ENCODE peak calls at places on chromosomes 12 and 14, in five cellular contexts. P is GM12878, O is K562, Q is H1, I is GM12892. Z is an unnamed sample.
A peak's percentile ranks its signal among the peaks of the same experiment; 100 is the strongest.

GRCh38 chr12:11653215-11653753 is 3.8 kb downstream of the ETV6 start:
- DNase-seq in I (no peak), P (peak; percentile 69), Q (no peak), O (peak; percentile 12), Z (no peak)

GRCh38 chr14:28629328-28630004 is 137.1 kb upstream of the FOXG1 start:
- DNase-seq in I (no peak), Q (no peak), O (no peak), P (no peak), Z (no peak)

GRCh38 chr14:94769413-94770250 is at the start of gene GSC:
- DNase-seq in O (no peak), Q (peak; percentile 81), P (no peak), I (no peak), Z (no peak)

GRCh38 chr12:96211989-96212388 is 17.8 kb downstream of the ELK3 start:
- DNase-seq in O (no peak), P (no peak), Q (no peak), I (no peak), Z (no peak)

GRCh38 chr12:116916714-116917114 is 6.0 kb downstream of the FBXW8 start:
- DNase-seq in P (peak; percentile 51), Q (no peak), I (no peak), O (peak; percentile 83), Z (no peak)

GRCh38 chr12:58346032-58346632 is 404.8 kb downstream of the ATP23 start:
- DNase-seq in O (peak; percentile 17), I (peak; percentile 6), Q (no peak), P (no peak), Z (peak; percentile 2)

GRCh38 chr12:52203126-52203921 is 11.5 kb upstream of the KRT80 start:
- DNase-seq in O (peak; percentile 20), I (no peak), Q (no peak), P (no peak), Z (no peak)

GRCh38 chr14:89550761-89551283 is 133.8 kb upstream of the FOXN3 start:
- DNase-seq in P (no peak), O (no peak), I (no peak), Q (no peak), Z (no peak)

GRCh38 chr14:85619866-85620265 is 89.9 kb downstream of the FLRT2 start:
- DNase-seq in O (no peak), I (no peak), Q (no peak), P (no peak), Z (no peak)

GRCh38 chr12:62631531-62632520 is 165.2 kb downstream of the MON2 start:
- DNase-seq in I (peak; percentile 48), Q (peak; percentile 84), P (no peak), O (no peak), Z (peak; percentile 39)

GRCh38 chr14:35370969-35371368 is 33.6 kb downstream of the NFKBIA start:
- DNase-seq in Q (no peak), I (no peak), O (no peak), P (no peak), Z (no peak)

GRCh38 chr12:108156717-108157116 is 27.6 kb downstream of the WSCD2 start:
- DNase-seq in I (no peak), P (no peak), Q (no peak), O (no peak), Z (no peak)

GRCh38 chr12:109492371-109492770 is 14.9 kb downstream of the UBE3B start:
- DNase-seq in O (no peak), P (no peak), Q (no peak), I (no peak), Z (no peak)

GRCh38 chr14:60641722-60642269 is 7.5 kb downstream of the SIX1 start:
- DNase-seq in Q (no peak), P (no peak), I (no peak), O (no peak), Z (no peak)
- TF ChIP-seq POLR2A in Q (no peak), P (no peak), I (no peak), O (no peak), Z (no peak)

GRCh38 chr12:126873701-126874100 is 1393.3 kb upstream of the TMEM132C start:
- DNase-seq in O (no peak), I (no peak), Q (no peak), P (no peak), Z (no peak)

GRCh38 chr12:126879820-126880219 is 1387.2 kb upstream of the TMEM132C start:
- DNase-seq in O (no peak), I (no peak), P (no peak), Q (no peak), Z (no peak)

GRCh38 chr12:126869644-126870043 is 1397.3 kb upstream of the TMEM132C start:
- DNase-seq in P (no peak), Q (no peak), I (no peak), O (peak; percentile 82), Z (no peak)

DNA sequence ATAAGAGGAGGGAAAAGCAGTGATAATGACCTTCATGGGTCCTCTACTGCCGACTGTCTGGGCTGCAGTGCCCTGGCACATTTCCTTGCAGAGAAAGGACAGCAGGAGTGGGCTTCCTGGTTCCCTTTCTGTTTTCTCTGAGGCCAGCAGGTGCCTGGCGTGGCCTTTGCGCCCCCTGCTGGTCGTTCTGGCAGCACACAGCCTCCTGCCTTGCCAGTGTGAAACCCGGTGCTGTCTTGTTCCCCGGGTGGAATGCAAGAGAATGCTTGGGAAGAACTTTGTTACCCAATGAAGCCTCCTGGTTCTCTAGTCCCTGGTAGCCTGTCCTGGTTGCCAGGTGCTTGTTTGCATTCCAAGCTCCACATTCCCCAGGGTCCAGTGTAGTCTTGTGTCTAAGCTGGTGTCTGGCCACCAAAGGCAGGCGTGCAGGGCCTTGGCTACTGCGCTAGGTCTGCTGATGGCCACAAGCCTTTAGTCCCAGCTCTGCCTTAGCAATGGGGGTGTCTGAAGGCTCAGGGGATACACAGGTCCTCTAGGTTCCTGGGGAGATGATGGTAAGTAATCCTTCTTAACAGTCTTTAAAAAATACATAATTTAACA is 1392.4 kb upstream of the TMEM132C start:
- DNase-seq in P (peak; percentile 1), O (peak; percentile 87), I (peak; percentile 32), Q (peak; percentile 89), Z (peak; percentile 61)
- TF ChIP-seq TAF1 in P (no peak), O (no peak), I (no peak), Q (no peak), Z (no peak)

DNA sequence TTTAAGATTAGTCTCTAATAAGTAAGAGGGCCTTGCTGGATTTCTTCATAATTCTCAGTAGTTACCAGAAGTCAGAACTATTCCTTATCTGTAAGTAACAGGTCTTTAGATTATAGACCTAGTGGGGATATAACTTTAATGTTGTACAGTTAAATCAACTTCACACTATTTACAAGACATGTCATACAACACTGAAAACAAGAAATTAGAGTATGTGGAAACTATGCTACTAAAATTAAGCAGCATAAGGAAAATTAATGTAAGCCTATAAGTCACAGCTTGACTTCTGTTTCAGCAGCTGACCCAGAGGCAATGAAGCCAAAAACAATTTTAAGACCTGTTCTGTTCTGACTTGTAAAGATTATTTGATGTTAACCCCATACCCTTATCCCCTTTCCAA is 398.3 kb downstream of the RAD51B start:
- DNase-seq in Q (no peak), I (no peak), O (no peak), P (no peak), Z (no peak)
- TF ChIP-seq POLR2A in Q (no peak), I (no peak), O (no peak), P (no peak), Z (no peak)

DNA sequence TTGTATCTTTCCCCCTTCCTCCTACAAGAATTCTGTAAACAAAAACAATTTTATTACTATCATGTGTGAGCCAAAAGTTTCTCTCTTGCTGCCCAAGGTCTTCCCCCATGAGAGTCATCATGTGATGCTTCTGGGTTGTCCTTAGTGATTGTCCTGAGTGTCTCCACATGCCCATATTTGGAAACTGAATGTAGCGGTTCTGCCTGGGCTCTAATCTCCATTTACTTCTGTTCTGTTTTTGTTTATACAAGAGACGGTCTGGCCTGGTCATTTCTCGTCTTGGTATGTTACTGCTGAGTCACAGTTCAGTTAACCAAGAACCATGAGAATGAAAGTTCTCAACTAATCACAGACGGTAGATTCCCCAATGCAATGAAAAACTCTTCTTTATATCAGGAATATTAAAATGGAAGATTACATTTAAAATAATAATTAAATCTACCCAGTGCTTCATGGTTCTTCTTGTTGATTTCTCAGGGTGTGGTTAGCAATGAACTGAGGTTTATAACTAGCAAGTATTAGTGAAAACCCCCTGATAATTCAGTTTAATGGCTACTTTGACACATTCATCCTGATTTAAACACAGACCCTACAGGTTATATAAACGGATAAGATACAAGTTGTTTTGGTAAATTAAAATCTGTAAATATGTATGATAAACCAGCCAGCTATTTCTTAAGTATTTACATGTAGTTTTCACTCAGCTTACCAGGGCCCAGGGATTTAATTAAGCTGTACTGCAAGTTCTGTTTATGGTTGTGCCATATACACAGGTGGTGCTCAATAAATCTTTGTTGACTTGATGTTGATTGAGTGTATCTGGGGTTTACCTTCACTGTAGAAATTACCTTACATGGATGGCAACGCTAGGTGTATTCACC is 81.1 kb downstream of the PELI2 start:
- DNase-seq in Q (no peak), I (no peak), O (peak; percentile 87), P (peak; percentile 32), Z (no peak)
- TF ChIP-seq TAF1 in Q (no peak), I (no peak), O (no peak), P (no peak), Z (no peak)

DNA sequence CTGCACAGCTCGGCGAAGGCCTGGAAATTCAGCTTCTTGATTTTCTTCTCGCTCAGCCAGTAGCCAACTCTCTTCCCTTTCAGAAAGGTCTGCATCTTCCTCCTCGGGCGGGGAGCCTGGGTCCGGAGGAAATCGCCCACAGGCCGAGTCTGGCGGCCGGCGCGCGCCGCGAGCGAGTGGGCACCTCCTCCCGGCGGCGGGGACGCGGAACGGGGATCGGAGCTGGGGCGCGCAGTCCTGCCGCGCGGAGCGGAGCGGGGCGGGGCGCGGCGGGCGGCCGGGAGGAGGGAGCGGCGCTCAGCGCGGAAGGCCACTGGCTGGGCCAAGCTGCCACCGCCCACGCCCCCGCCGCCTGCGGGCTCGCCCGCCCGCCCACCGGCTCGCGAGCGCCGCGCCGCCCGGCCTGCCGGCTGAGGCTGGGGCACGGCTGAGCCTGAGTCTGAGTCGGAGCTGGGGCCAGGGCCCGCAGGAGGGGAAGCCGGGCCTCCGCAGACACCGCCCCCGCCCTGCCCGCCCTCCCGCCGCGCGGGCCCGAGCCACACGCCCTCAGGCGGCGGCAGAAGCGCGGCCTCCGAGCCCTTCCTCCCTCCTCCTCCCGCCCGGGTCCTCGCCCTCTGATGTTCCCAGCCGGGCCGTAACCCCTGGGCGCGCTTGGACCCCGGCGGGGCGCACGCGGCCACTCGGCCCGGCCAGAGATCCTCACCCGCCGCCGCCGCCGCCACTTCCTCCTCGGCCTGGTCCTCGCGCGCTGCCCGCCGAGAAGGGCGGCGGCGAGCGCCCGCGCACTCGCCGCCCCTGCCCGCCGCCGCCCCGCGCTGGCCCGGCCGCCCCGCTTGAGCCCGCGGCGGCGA is 431 bp downstream of the ITPK1 start:
- DNase-seq in I (peak; percentile 79), P (peak; percentile 33), Q (peak; percentile 84), O (peak; percentile 85), Z (peak; percentile 80)
- TF ChIP-seq POLR2A in I (peak; percentile 45), P (peak; percentile 66), Q (no peak), O (no peak), Z (no peak)

DNA sequence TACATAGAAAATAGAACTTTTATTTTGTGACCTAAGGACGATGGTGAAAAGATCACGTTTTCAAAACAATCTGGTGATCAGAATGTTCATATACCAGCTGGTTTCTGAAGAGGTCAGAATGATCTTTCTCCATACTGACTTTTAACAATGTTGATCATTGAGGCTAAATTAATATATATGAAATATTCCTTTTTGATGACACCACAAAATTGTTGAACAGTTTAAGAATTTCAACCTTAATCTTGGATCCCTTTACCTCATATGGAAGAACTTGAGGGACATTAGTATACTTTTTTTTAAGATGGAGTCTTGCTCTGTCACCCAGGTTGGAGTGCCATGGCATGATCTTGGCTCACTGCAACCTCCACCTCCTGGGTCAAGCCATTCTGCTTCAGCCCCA is 2.8 kb upstream of the REP15 start:
- DNase-seq in P (no peak), I (no peak), Q (no peak), O (no peak), Z (no peak)
- TF ChIP-seq TAF1 in P (no peak), I (no peak), Q (no peak), O (no peak), Z (no peak)

Z was measured in GM12891.